ENCODE peak calls at places on chromosomes 7 and 10, in five cellular contexts. One of them, this sample, is unnamed.

GRCh38 chr10:102133373-102134195 is 744 bp downstream of the PPRC1 start:
- DNase-seq in lower leg skin: peak
- DNase-seq in activated gamma-delta T cell: no peak
- DNase-seq in spleen: peak
- DNase-seq in ovary: peak
- DNase-seq in this sample: peak

GRCh38 chr7:116148108-116148507 is 62.2 kb upstream of the TES start:
- DNase-seq in lower leg skin: no peak
- DNase-seq in activated gamma-delta T cell: no peak
- DNase-seq in spleen: no peak
- DNase-seq in ovary: no peak
- DNase-seq in this sample: no peak

GRCh38 chr10:987635-987905 is 664 bp upstream of the GTPBP4 start:
- DNase-seq in lower leg skin: no peak
- DNase-seq in activated gamma-delta T cell: no peak
- DNase-seq in spleen: no peak
- DNase-seq in ovary: no peak
- DNase-seq in this sample: no peak

GRCh38 chr10:24906372-24906771 is 46.0 kb downstream of the PRTFDC1 start:
- DNase-seq in lower leg skin: no peak
- DNase-seq in activated gamma-delta T cell: no peak
- DNase-seq in spleen: no peak
- DNase-seq in ovary: no peak
- DNase-seq in this sample: no peak

GRCh38 chr10:78672898-78673297 is 395.9 kb upstream of the ZMIZ1 start:
- DNase-seq in lower leg skin: no peak
- DNase-seq in activated gamma-delta T cell: no peak
- DNase-seq in spleen: no peak
- DNase-seq in ovary: no peak
- DNase-seq in this sample: no peak

GRCh38 chr7:12805957-12806356 is 118.5 kb downstream of the ARL4A start:
- DNase-seq in lower leg skin: no peak
- DNase-seq in activated gamma-delta T cell: no peak
- DNase-seq in spleen: no peak
- DNase-seq in ovary: no peak
- DNase-seq in this sample: no peak

GRCh38 chr10:86439544-86439943 is 72.9 kb upstream of the GRID1 start:
- DNase-seq in lower leg skin: peak
- DNase-seq in activated gamma-delta T cell: no peak
- DNase-seq in spleen: no peak
- DNase-seq in ovary: peak
- DNase-seq in this sample: no peak

GRCh38 chr7:98205162-98205845 is 5.9 kb upstream of the BHLHA15 start:
- DNase-seq in lower leg skin: no peak
- DNase-seq in activated gamma-delta T cell: no peak
- DNase-seq in spleen: peak
- DNase-seq in ovary: no peak
- DNase-seq in this sample: no peak

GRCh38 chr10:95788830-95789229 is 32.9 kb downstream of the ENTPD1 start:
- DNase-seq in lower leg skin: no peak
- DNase-seq in activated gamma-delta T cell: no peak
- DNase-seq in spleen: no peak
- DNase-seq in ovary: no peak
- DNase-seq in this sample: no peak

GRCh38 chr7:98456851-98457250 is 56.0 kb upstream of the BAIAP2L1 start:
- DNase-seq in lower leg skin: no peak
- DNase-seq in activated gamma-delta T cell: no peak
- DNase-seq in spleen: no peak
- DNase-seq in ovary: no peak
- DNase-seq in this sample: no peak

GRCh38 chr10:78992333-78992732 is 76.4 kb upstream of the ZMIZ1 start:
- DNase-seq in lower leg skin: no peak
- DNase-seq in activated gamma-delta T cell: no peak
- DNase-seq in spleen: no peak
- DNase-seq in ovary: no peak
- DNase-seq in this sample: no peak

GRCh38 chr10:61029411-61029810 is 85.4 kb upstream of the RHOBTB1 start:
- DNase-seq in lower leg skin: no peak
- DNase-seq in activated gamma-delta T cell: no peak
- DNase-seq in spleen: no peak
- DNase-seq in ovary: no peak
- DNase-seq in this sample: no peak

GRCh38 chr10:104329754-104330153 is 8.5 kb downstream of the ITPRIP start:
- DNase-seq in lower leg skin: no peak
- DNase-seq in activated gamma-delta T cell: no peak
- DNase-seq in spleen: peak
- DNase-seq in ovary: no peak
- DNase-seq in this sample: no peak

GRCh38 chr7:23687011-23687410 is 7.0 kb downstream of the FAM221A start:
- DNase-seq in lower leg skin: no peak
- DNase-seq in activated gamma-delta T cell: no peak
- DNase-seq in spleen: no peak
- DNase-seq in ovary: no peak
- DNase-seq in this sample: no peak

GRCh38 chr10:124991872-124992271 is 49.9 kb downstream of the ZRANB1 start:
- DNase-seq in lower leg skin: no peak
- DNase-seq in activated gamma-delta T cell: no peak
- DNase-seq in spleen: no peak
- DNase-seq in ovary: no peak
- DNase-seq in this sample: no peak

GRCh38 chr7:104123786-104124185 is 84.0 kb downstream of the ORC5 start:
- DNase-seq in lower leg skin: no peak
- DNase-seq in activated gamma-delta T cell: no peak
- DNase-seq in spleen: no peak
- DNase-seq in ovary: no peak
- DNase-seq in this sample: no peak

GRCh38 chr7:18531539-18531938 is 36.0 kb downstream of the HDAC9 start:
- DNase-seq in lower leg skin: no peak
- DNase-seq in activated gamma-delta T cell: no peak
- DNase-seq in spleen: no peak
- DNase-seq in ovary: no peak
- DNase-seq in this sample: no peak

GRCh38 chr10:123568751-123569150 is 97.4 kb upstream of the GPR26 start:
- DNase-seq in lower leg skin: no peak
- DNase-seq in activated gamma-delta T cell: no peak
- DNase-seq in spleen: no peak
- DNase-seq in ovary: no peak
- DNase-seq in this sample: no peak

GRCh38 chr10:51658075-51658474 is 41.3 kb downstream of the CSTF2T start:
- DNase-seq in lower leg skin: no peak
- DNase-seq in activated gamma-delta T cell: no peak
- DNase-seq in spleen: no peak
- DNase-seq in ovary: no peak
- DNase-seq in this sample: no peak

GRCh38 chr10:9709849-9710248 is 1307.8 kb upstream of the CELF2 start:
- DNase-seq in lower leg skin: no peak
- DNase-seq in activated gamma-delta T cell: no peak
- DNase-seq in spleen: no peak
- DNase-seq in ovary: no peak
- DNase-seq in this sample: no peak

GRCh38 chr10:86668297-86669165 is at the start of gene LDB3:
- DNase-seq in lower leg skin: no peak
- DNase-seq in activated gamma-delta T cell: no peak
- DNase-seq in spleen: no peak
- DNase-seq in ovary: no peak
- DNase-seq in this sample: no peak

GRCh38 chr10:114487815-114488536 is 83.7 kb upstream of the AFAP1L2 start:
- DNase-seq in lower leg skin: no peak
- DNase-seq in activated gamma-delta T cell: no peak
- DNase-seq in spleen: no peak
- DNase-seq in ovary: no peak
- DNase-seq in this sample: no peak

GRCh38 chr10:34854147-34854601 is 39.1 kb upstream of the PARD3 start:
- DNase-seq in lower leg skin: no peak
- DNase-seq in activated gamma-delta T cell: no peak
- DNase-seq in spleen: no peak
- DNase-seq in ovary: peak
- DNase-seq in this sample: no peak

GRCh38 chr10:117342638-117343037 is 32.6 kb downstream of the PDZD8 start:
- DNase-seq in lower leg skin: no peak
- DNase-seq in activated gamma-delta T cell: no peak
- DNase-seq in spleen: no peak
- DNase-seq in ovary: no peak
- DNase-seq in this sample: no peak

GRCh38 chr7:126996659-126997058 is 256.1 kb downstream of the GRM8 start:
- DNase-seq in lower leg skin: no peak
- DNase-seq in activated gamma-delta T cell: no peak
- DNase-seq in spleen: no peak
- DNase-seq in ovary: no peak
- DNase-seq in this sample: no peak

GRCh38 chr7:73736885-73737284 is 1.7 kb downstream of the ABHD11 start:
- DNase-seq in lower leg skin: no peak
- DNase-seq in activated gamma-delta T cell: no peak
- DNase-seq in spleen: peak
- DNase-seq in ovary: no peak
- DNase-seq in this sample: no peak

GRCh38 chr10:70478191-70479160 is at the start of gene PALD1:
- DNase-seq in lower leg skin: peak
- DNase-seq in activated gamma-delta T cell: peak
- DNase-seq in spleen: peak
- DNase-seq in ovary: peak
- DNase-seq in this sample: no peak